ENCODE peak calls at places on chromosomes 6 and 20, in six cellular contexts. One of them, this sample, is unnamed.

GRCh38 chr6:52454556-52454955 is 34.4 kb downstream of the EFHC1 start:
- DNase-seq in prostate gland: no peak
- DNase-seq in spleen: no peak
- DNase-seq in transverse colon: no peak
- DNase-seq in K562: no peak
- DNase-seq in GM12878: no peak
- DNase-seq in this sample: no peak

GRCh38 chr6:163536770-163537169 is 122.3 kb downstream of the QKI start:
- DNase-seq in K562: peak
- DNase-seq in spleen: no peak
- DNase-seq in transverse colon: no peak
- DNase-seq in prostate gland: no peak
- DNase-seq in GM12878: no peak
- DNase-seq in this sample: no peak

GRCh38 chr20:50277460-50278376 is 87.1 kb downstream of the CEBPB start:
- DNase-seq in spleen: peak
- DNase-seq in GM12878: no peak
- DNase-seq in prostate gland: no peak
- DNase-seq in K562: no peak
- DNase-seq in transverse colon: no peak
- DNase-seq in this sample: no peak

GRCh38 chr6:170129691-170130171 is 161.1 kb downstream of the DLL1 start:
- DNase-seq in GM12878: no peak
- DNase-seq in transverse colon: peak
- DNase-seq in K562: no peak
- DNase-seq in spleen: peak
- DNase-seq in prostate gland: no peak
- DNase-seq in this sample: no peak

GRCh38 chr6:148629910-148630470 is 116.8 kb upstream of the UST start:
- DNase-seq in spleen: no peak
- DNase-seq in K562: no peak
- DNase-seq in GM12878: no peak
- DNase-seq in prostate gland: no peak
- DNase-seq in transverse colon: no peak
- DNase-seq in this sample: no peak

GRCh38 chr6:36241728-36242127 is 28.1 kb upstream of the PNPLA1 start:
- DNase-seq in GM12878: peak
- DNase-seq in K562: peak
- DNase-seq in transverse colon: no peak
- DNase-seq in prostate gland: no peak
- DNase-seq in spleen: no peak
- DNase-seq in this sample: peak

GRCh38 chr6:80932364-80932763 is 820.1 kb downstream of the TENT5A start:
- DNase-seq in spleen: no peak
- DNase-seq in transverse colon: no peak
- DNase-seq in K562: no peak
- DNase-seq in prostate gland: no peak
- DNase-seq in GM12878: no peak
- DNase-seq in this sample: no peak

GRCh38 chr6:10901751-10902150 is 14.9 kb downstream of the SYCP2L start:
- DNase-seq in GM12878: peak
- DNase-seq in K562: no peak
- DNase-seq in transverse colon: no peak
- DNase-seq in prostate gland: no peak
- DNase-seq in spleen: no peak
- DNase-seq in this sample: peak

GRCh38 chr6:8589941-8590676 is 154.8 kb upstream of the SLC35B3 start:
- DNase-seq in K562: peak
- DNase-seq in GM12878: no peak
- DNase-seq in transverse colon: no peak
- DNase-seq in prostate gland: no peak
- DNase-seq in spleen: no peak
- DNase-seq in this sample: no peak

DNA sequence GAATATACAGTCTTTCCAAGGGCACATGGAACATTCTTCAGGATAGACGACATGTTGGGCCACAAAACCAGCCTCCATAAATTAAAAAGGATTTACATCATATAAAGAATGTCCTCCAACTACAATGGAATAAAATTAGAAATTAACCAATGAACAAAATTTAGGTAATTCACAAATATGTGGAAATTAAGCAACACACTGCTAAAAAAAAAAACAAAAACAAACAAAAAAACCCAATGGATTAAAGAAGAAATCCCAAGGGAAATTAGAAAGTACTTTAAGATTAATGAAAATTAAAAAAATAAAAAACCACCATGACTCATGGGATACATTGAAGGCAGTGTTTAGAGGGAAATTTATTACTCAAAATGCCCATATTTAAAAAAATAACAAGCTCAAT is 21.4 kb upstream of the NT5E start:
- DNase-seq in transverse colon: no peak
- DNase-seq in prostate gland: no peak
- DNase-seq in spleen: no peak
- DNase-seq in GM12878: no peak
- DNase-seq in K562: no peak
- DNase-seq in this sample: no peak
- TF ChIP-seq POLR2AphosphoS5 in transverse colon: no peak
- TF ChIP-seq POLR2AphosphoS5 in prostate gland: no peak
- TF ChIP-seq POLR2AphosphoS5 in spleen: no peak
- TF ChIP-seq POLR2AphosphoS5 in GM12878: no peak
- TF ChIP-seq POLR2AphosphoS5 in K562: no peak
- TF ChIP-seq POLR2AphosphoS5 in this sample: no peak

GRCh38 chr6:50467931-50468330 is 245.4 kb upstream of the TFAP2D start:
- DNase-seq in prostate gland: no peak
- DNase-seq in K562: no peak
- DNase-seq in transverse colon: no peak
- DNase-seq in GM12878: no peak
- DNase-seq in spleen: no peak
- DNase-seq in this sample: no peak
- TF ChIP-seq POLR2AphosphoS5 in prostate gland: no peak
- TF ChIP-seq POLR2AphosphoS5 in K562: no peak
- TF ChIP-seq POLR2AphosphoS5 in transverse colon: no peak
- TF ChIP-seq POLR2AphosphoS5 in GM12878: no peak
- TF ChIP-seq POLR2AphosphoS5 in spleen: no peak
- TF ChIP-seq POLR2AphosphoS5 in this sample: no peak

DNA sequence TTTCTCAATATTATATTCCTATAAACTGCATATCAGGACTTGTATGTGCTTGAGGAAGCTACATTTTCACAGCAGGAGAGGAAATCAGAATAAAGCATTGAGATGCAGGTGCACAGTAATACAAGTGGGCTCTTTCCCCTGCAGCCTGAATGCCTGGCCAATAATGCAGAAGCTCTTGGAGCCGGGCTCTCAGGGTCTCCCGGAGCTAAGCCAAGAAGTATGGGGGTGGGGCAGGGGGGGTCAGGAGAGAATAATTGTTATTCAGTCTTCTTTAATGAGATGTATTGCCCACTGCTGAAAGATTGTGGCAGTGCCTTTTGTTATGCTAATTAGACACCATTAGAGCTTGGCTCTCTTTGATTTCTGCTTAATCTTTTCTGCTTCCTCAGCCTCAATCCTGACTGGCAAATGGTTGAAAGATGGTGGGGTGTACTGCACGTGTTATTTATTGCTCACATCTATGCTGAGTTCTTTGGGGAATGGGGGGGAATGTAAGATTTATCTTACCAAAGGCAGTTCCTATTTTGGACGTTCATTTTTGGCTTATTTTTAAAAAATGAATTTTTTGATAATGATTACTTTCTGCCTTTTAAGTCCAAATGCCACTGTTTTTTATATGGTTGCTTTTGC is 407.6 kb upstream of the SOX4 start:
- DNase-seq in prostate gland: no peak
- DNase-seq in GM12878: no peak
- DNase-seq in spleen: no peak
- DNase-seq in K562: no peak
- DNase-seq in transverse colon: no peak
- DNase-seq in this sample: no peak
- TF ChIP-seq POLR2AphosphoS5 in prostate gland: no peak
- TF ChIP-seq POLR2AphosphoS5 in GM12878: no peak
- TF ChIP-seq POLR2AphosphoS5 in spleen: no peak
- TF ChIP-seq POLR2AphosphoS5 in K562: no peak
- TF ChIP-seq POLR2AphosphoS5 in transverse colon: no peak
- TF ChIP-seq POLR2AphosphoS5 in this sample: no peak

DNA sequence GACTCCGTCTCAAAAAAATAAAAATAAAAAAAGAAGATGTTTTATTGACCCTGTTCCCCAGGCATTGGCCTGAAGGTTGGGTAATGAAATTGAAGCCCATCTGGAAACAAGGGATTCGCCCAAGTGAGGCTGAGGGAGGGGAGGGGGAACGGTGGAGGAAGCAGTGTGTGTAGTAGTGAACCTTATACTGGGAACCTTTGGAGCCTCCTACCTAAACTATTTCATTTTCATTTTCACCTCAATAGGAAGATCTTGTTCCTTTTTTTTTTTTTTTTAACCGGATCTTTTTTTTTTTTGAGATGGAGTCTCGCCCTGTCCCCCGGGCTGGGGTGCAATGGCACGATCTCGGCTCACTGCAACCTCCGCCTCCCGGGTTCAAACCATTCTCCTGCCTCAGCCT is 13.2 kb upstream of the ZBTB22 start:
- DNase-seq in prostate gland: no peak
- DNase-seq in K562: no peak
- DNase-seq in spleen: no peak
- DNase-seq in GM12878: no peak
- DNase-seq in transverse colon: no peak
- DNase-seq in this sample: no peak
- TF ChIP-seq POLR2AphosphoS5 in prostate gland: no peak
- TF ChIP-seq POLR2AphosphoS5 in K562: no peak
- TF ChIP-seq POLR2AphosphoS5 in spleen: no peak
- TF ChIP-seq POLR2AphosphoS5 in GM12878: no peak
- TF ChIP-seq POLR2AphosphoS5 in transverse colon: no peak
- TF ChIP-seq POLR2AphosphoS5 in this sample: no peak

This sample was measured in GM12891.